ENCODE peak calls at places on chromosomes 13 and 19, in four cellular contexts. K is tibial nerve; L is GM04504; N is stimulated activated CD4-positive, alpha-beta T cell treated with anti-CD3 and anti-CD28 coated beads, Interleukin-12 subunit alpha, Interleukin-12 subunit beta, amount 100 ng/mL, for 4 hours. D is an unnamed sample.
A peak's percentile ranks its signal among the peaks of the same experiment; 100 is the strongest.

GRCh38 chr19:39759457-39760184 is 19.0 kb upstream of the LEUTX start:
- DNase-seq in K (no peak), L (no peak), N (no peak), D (no peak)

GRCh38 chr19:32720216-32720935 is 809 bp downstream of the TDRD12 start:
- DNase-seq in N (no peak), K (no peak), L (no peak), D (no peak)

GRCh38 chr19:40424637-40425449 is 949 bp downstream of the SERTAD1 start:
- DNase-seq in L (no peak), N (peak; percentile 11), K (no peak), D (no peak)

GRCh38 chr19:17997969-17998826 is 9.8 kb upstream of the ARRDC2 start:
- DNase-seq in L (no peak), N (no peak), K (no peak), D (no peak)

GRCh38 chr13:58376775-58377174 is 745.2 kb downstream of the PCDH17 start:
- DNase-seq in K (no peak), N (no peak), L (no peak), D (no peak)

GRCh38 chr13:89678722-89679121 is 1668.8 kb upstream of the MIR17HG start:
- DNase-seq in N (no peak), K (no peak), L (no peak), D (no peak)

GRCh38 chr13:51814825-51815650 is 11.1 kb upstream of the DHRS12 start:
- DNase-seq in N (peak; percentile 56), K (peak; percentile 74), L (no peak), D (no peak)

GRCh38 chr19:40370997-40371801 is 18.8 kb downstream of the HIPK4 start:
- DNase-seq in N (no peak), K (no peak), L (no peak), D (no peak)

GRCh38 chr19:6572217-6572616 is 18.7 kb downstream of the CD70 start:
- DNase-seq in L (no peak), K (peak; percentile 34), N (no peak), D (no peak)

GRCh38 chr19:44777715-44778347 is at the start of gene CBLC:
- DNase-seq in N (no peak), K (no peak), L (no peak), D (no peak)

GRCh38 chr19:36073121-36073876 is 18.6 kb downstream of the WDR62 start:
- DNase-seq in L (no peak), N (no peak), K (no peak), D (no peak)

GRCh38 chr19:41718761-41719160 is 10.3 kb downstream of the CEACAM5 start:
- DNase-seq in L (no peak), K (no peak), N (no peak), D (no peak)

GRCh38 chr19:1651061-1651547 is 1.3 kb downstream of the TCF3 start:
- DNase-seq in L (no peak), K (no peak), N (peak; percentile 59), D (no peak)

GRCh38 chr19:56309511-56310185 is 5.0 kb downstream of the ZSCAN5A start:
- DNase-seq in L (no peak), N (peak; percentile 47), K (no peak), D (no peak)